ENCODE peak calls at places on chromosomes 12 and 14, in nine cellular contexts. O is right lobe of liver; B is omental fat pad; H is upper lobe of right lung; R is Right ventricle myocardium inferior; Y is PC-3; W is left cardiac atrium; P is activated T-cell treated with anti-CD3 and anti-CD28 coated beads, Interleukin-2, amount 50 U/mL, for 4 hours; U is lower lobe of right lung. F is an unnamed sample.

GRCh38 chr14:92963301-92964123 is 40.6 kb downstream of the CHGA start:
- ATAC-seq in O (peak), B (no peak), H (peak), R (no peak), Y (peak), W (peak), P (no peak), U (no peak), F (no peak)

GRCh38 chr14:100616854-100617714 is 29.9 kb upstream of the BEGAIN start:
- ATAC-seq in O (peak), B (no peak), H (peak), R (no peak), Y (no peak), W (peak), P (no peak), U (no peak), F (peak)

GRCh38 chr12:75650989-75651695 is 139.7 kb upstream of the KRR1 start:
- ATAC-seq in O (peak), B (no peak), H (no peak), R (peak), Y (no peak), W (peak), P (no peak), U (no peak), F (no peak)

GRCh38 chr14:61372379-61372778 is 51.0 kb downstream of the PRKCH start:
- ATAC-seq in O (no peak), B (no peak), H (no peak), R (no peak), Y (no peak), W (no peak), P (peak), U (no peak), F (peak)

GRCh38 chr14:31371651-31372050 is 48.7 kb downstream of the HEATR5A start:
- ATAC-seq in O (peak), B (no peak), H (peak), R (no peak), Y (no peak), W (no peak), P (no peak), U (no peak), F (peak)

GRCh38 chr12:119870462-119870861 is 6.7 kb downstream of the CIT start:
- ATAC-seq in O (no peak), B (no peak), H (no peak), R (no peak), Y (no peak), W (no peak), P (no peak), U (no peak), F (no peak)

GRCh38 chr14:51939727-51940126 is 49.6 kb upstream of the RTRAF start:
- ATAC-seq in O (peak), B (no peak), H (no peak), R (no peak), Y (no peak), W (no peak), P (no peak), U (no peak), F (peak)

GRCh38 chr14:54665938-54666337 is 99.0 kb downstream of the SAMD4A start:
- ATAC-seq in O (no peak), B (peak), H (peak), R (no peak), Y (no peak), W (no peak), P (no peak), U (no peak), F (peak)

GRCh38 chr14:24879661-24880381 is 170.1 kb downstream of the STXBP6 start:
- ATAC-seq in O (no peak), B (no peak), H (no peak), R (peak), Y (no peak), W (peak), P (no peak), U (no peak), F (no peak)

GRCh38 chr14:20745571-20746358 is at the start of gene EDDM3A:
- ATAC-seq in O (no peak), B (no peak), H (no peak), R (no peak), Y (no peak), W (no peak), P (no peak), U (no peak), F (no peak)

GRCh38 chr12:49671051-49671765 is 36.0 kb downstream of the FMNL3 start:
- ATAC-seq in O (peak), B (no peak), H (peak), R (no peak), Y (no peak), W (no peak), P (peak), U (no peak), F (peak)

GRCh38 chr14:22502551-22502950 is 86.5 kb downstream of the DAD1 start:
- ATAC-seq in O (no peak), B (no peak), H (no peak), R (no peak), Y (no peak), W (peak), P (no peak), U (no peak), F (peak)